ENCODE peak calls at places on chromosome 17, in nine cellular contexts. W, C, A, S, P, R, N, Z and Y are unnamed samples.

GRCh38 chr17:82246365-82247174 is 17.7 kb downstream of the SLC16A3 start:
- DNase-seq in S (peak), W (no peak), A (no peak), C (no peak), N (no peak), P (peak), R (peak), Z (no peak), Y (peak)

GRCh38 chr17:63578769-63579111 is 22.0 kb upstream of the TACO1 start:
- DNase-seq in P (no peak), C (no peak), S (no peak), N (no peak), W (no peak), R (no peak), A (no peak), Z (no peak), Y (no peak)

GRCh38 chr17:77282524-77283515 is 142.1 kb downstream of the SEC14L1 start:
- DNase-seq in A (peak), N (no peak), S (peak), Z (no peak), R (peak), W (no peak), P (no peak), C (no peak), Y (peak)

GRCh38 chr17:28811594-28812135 is 30.9 kb downstream of the FAM222B start:
- DNase-seq in Z (no peak), R (peak), P (no peak), W (no peak), A (no peak), C (no peak), S (no peak), N (no peak), Y (no peak)

GRCh38 chr17:10198509-10199249 is at the start of gene GAS7:
- DNase-seq in N (peak), S (peak), P (peak), W (peak), C (peak), R (peak), Z (no peak), A (no peak), Y (peak)

GRCh38 chr17:61157246-61157887 is 242.3 kb upstream of the TBX2 start:
- DNase-seq in A (no peak), W (peak), N (no peak), S (no peak), Z (no peak), R (peak), P (no peak), C (peak), Y (no peak)

GRCh38 chr17:44170499-44171201 is at the start of gene ASB16:
- DNase-seq in S (no peak), R (peak), Z (no peak), W (no peak), A (no peak), P (peak), C (no peak), N (no peak), Y (no peak)

GRCh38 chr17:7644768-7645167 is 6.0 kb upstream of the ATP1B2 start:
- DNase-seq in A (no peak), S (no peak), P (no peak), R (no peak), Z (no peak), W (no peak), C (no peak), N (no peak), Y (no peak)

GRCh38 chr17:65055708-65056638 is 567 bp downstream of the GNA13 start:
- DNase-seq in C (no peak), Z (no peak), S (peak), P (peak), N (peak), R (peak), A (no peak), W (peak), Y (peak)

GRCh38 chr17:29664743-29665479 is 42.2 kb upstream of the CORO6 start:
- DNase-seq in A (no peak), C (no peak), R (peak), S (no peak), P (no peak), N (no peak), W (no peak), Z (peak), Y (peak)

GRCh38 chr17:32259596-32259995 is 6.0 kb upstream of the RHBDL3 start:
- DNase-seq in A (no peak), W (peak), C (no peak), N (no peak), S (no peak), R (peak), Z (peak), P (no peak), Y (peak)

GRCh38 chr17:30573603-30574175 is 96.5 kb downstream of the GOSR1 start:
- DNase-seq in S (peak), P (no peak), N (no peak), A (no peak), C (no peak), W (no peak), R (no peak), Z (no peak), Y (no peak)

GRCh38 chr17:32915108-32915700 is 12.7 kb upstream of the TMEM98 start:
- DNase-seq in A (no peak), W (no peak), C (no peak), P (no peak), R (no peak), N (no peak), Z (no peak), S (no peak), Y (no peak)

GRCh38 chr17:324151-324571 is 28.4 kb downstream of the RPH3AL start:
- DNase-seq in S (no peak), Z (no peak), W (no peak), R (no peak), P (no peak), C (no peak), A (no peak), N (peak), Y (no peak)

GRCh38 chr17:72122002-72122310 is 1.1 kb downstream of the SOX9 start:
- DNase-seq in C (peak), P (no peak), R (peak), W (no peak), Z (no peak), A (no peak), S (no peak), N (no peak), Y (no peak)

GRCh38 chr17:49520386-49521087 is 25.4 kb downstream of the NGFR start:
- DNase-seq in Z (no peak), C (no peak), R (no peak), W (no peak), A (no peak), N (no peak), P (no peak), S (peak), Y (no peak)

GRCh38 chr17:17568772-17569195 is 22.7 kb downstream of the PEMT start:
- DNase-seq in W (no peak), C (peak), S (peak), N (peak), A (no peak), Z (no peak), P (peak), R (peak), Y (peak)

GRCh38 chr17:250487-251300 is 69.2 kb upstream of the DOC2B start:
- DNase-seq in R (no peak), C (no peak), S (no peak), Z (no peak), N (peak), A (no peak), P (no peak), W (no peak), Y (no peak)

GRCh38 chr17:61410100-61410551 is 10.5 kb downstream of the TBX2 start:
- DNase-seq in A (no peak), Z (no peak), N (peak), S (peak), P (no peak), W (no peak), C (no peak), R (no peak), Y (no peak)

GRCh38 chr17:13609953-13610352 is 8.2 kb upstream of the HS3ST3A1 start:
- DNase-seq in N (no peak), R (no peak), C (no peak), W (no peak), Z (no peak), P (no peak), S (no peak), A (no peak), Y (peak)

GRCh38 chr17:71412803-71413202 is 708.0 kb upstream of the SOX9 start:
- DNase-seq in W (no peak), R (peak), C (no peak), Z (peak), A (no peak), N (no peak), S (no peak), P (no peak), Y (peak)

GRCh38 chr17:81867123-81867951 is 3.8 kb downstream of the ARHGDIA start:
- DNase-seq in N (peak), S (no peak), C (peak), P (peak), A (no peak), R (peak), Z (no peak), W (no peak), Y (peak)

GRCh38 chr17:16929281-16929680 is 42.6 kb downstream of the TNFRSF13B start:
- DNase-seq in S (no peak), Z (no peak), N (no peak), C (no peak), P (no peak), R (no peak), A (no peak), W (no peak), Y (no peak)